ENCODE peak calls at places on chromosomes 7 and 10, in five cellular contexts. One of them, this sample, is unnamed.

GRCh38 chr7:33157781-33158180 is 28.4 kb downstream of the BBS9 start:
- DNase-seq in GM10248: no peak
- DNase-seq in stimulated activated CD4-positive, alpha-beta T cell treated with anti-CD3 and anti-CD28 coated beads, Interleukin-12 subunit alpha, Interleukin-12 subunit beta, amount 100 ng/mL, for 48 hours: no peak
- DNase-seq in activated CD4-positive, CD25-positive, alpha-beta regulatory T cell: no peak
- DNase-seq in GM13977: no peak
- DNase-seq in this sample: no peak

GRCh38 chr10:128180843-128181242 is 54.6 kb upstream of the MKI67 start:
- DNase-seq in GM10248: no peak
- DNase-seq in stimulated activated CD4-positive, alpha-beta T cell treated with anti-CD3 and anti-CD28 coated beads, Interleukin-12 subunit alpha, Interleukin-12 subunit beta, amount 100 ng/mL, for 48 hours: no peak
- DNase-seq in activated CD4-positive, CD25-positive, alpha-beta regulatory T cell: no peak
- DNase-seq in GM13977: no peak
- DNase-seq in this sample: no peak

GRCh38 chr10:113423877-113424276 is 129.0 kb upstream of the HABP2 start:
- DNase-seq in GM10248: no peak
- DNase-seq in stimulated activated CD4-positive, alpha-beta T cell treated with anti-CD3 and anti-CD28 coated beads, Interleukin-12 subunit alpha, Interleukin-12 subunit beta, amount 100 ng/mL, for 48 hours: no peak
- DNase-seq in activated CD4-positive, CD25-positive, alpha-beta regulatory T cell: no peak
- DNase-seq in GM13977: no peak
- DNase-seq in this sample: no peak

GRCh38 chr10:1036341-1036791 is 10.7 kb upstream of the IDI2 start:
- DNase-seq in GM10248: peak; percentile 71
- DNase-seq in stimulated activated CD4-positive, alpha-beta T cell treated with anti-CD3 and anti-CD28 coated beads, Interleukin-12 subunit alpha, Interleukin-12 subunit beta, amount 100 ng/mL, for 48 hours: no peak
- DNase-seq in activated CD4-positive, CD25-positive, alpha-beta regulatory T cell: peak; percentile 8
- DNase-seq in GM13977: peak; percentile 67
- DNase-seq in this sample: no peak

GRCh38 chr7:66669088-66669487 is 40.4 kb downstream of the KCTD7 start:
- DNase-seq in GM10248: no peak
- DNase-seq in stimulated activated CD4-positive, alpha-beta T cell treated with anti-CD3 and anti-CD28 coated beads, Interleukin-12 subunit alpha, Interleukin-12 subunit beta, amount 100 ng/mL, for 48 hours: no peak
- DNase-seq in activated CD4-positive, CD25-positive, alpha-beta regulatory T cell: no peak
- DNase-seq in GM13977: no peak
- DNase-seq in this sample: no peak

GRCh38 chr10:3741688-3742461 is 43.1 kb downstream of the KLF6 start:
- DNase-seq in GM10248: no peak
- DNase-seq in stimulated activated CD4-positive, alpha-beta T cell treated with anti-CD3 and anti-CD28 coated beads, Interleukin-12 subunit alpha, Interleukin-12 subunit beta, amount 100 ng/mL, for 48 hours: no peak
- DNase-seq in activated CD4-positive, CD25-positive, alpha-beta regulatory T cell: no peak
- DNase-seq in GM13977: no peak
- DNase-seq in this sample: no peak

GRCh38 chr7:101934618-101935017 is 117.2 kb downstream of the CUX1 start:
- DNase-seq in GM10248: no peak
- DNase-seq in stimulated activated CD4-positive, alpha-beta T cell treated with anti-CD3 and anti-CD28 coated beads, Interleukin-12 subunit alpha, Interleukin-12 subunit beta, amount 100 ng/mL, for 48 hours: no peak
- DNase-seq in activated CD4-positive, CD25-positive, alpha-beta regulatory T cell: no peak
- DNase-seq in GM13977: no peak
- DNase-seq in this sample: no peak

GRCh38 chr10:114301951-114302710 is 63.1 kb downstream of the VWA2 start:
- DNase-seq in GM10248: no peak
- DNase-seq in stimulated activated CD4-positive, alpha-beta T cell treated with anti-CD3 and anti-CD28 coated beads, Interleukin-12 subunit alpha, Interleukin-12 subunit beta, amount 100 ng/mL, for 48 hours: no peak
- DNase-seq in activated CD4-positive, CD25-positive, alpha-beta regulatory T cell: no peak
- DNase-seq in GM13977: no peak
- DNase-seq in this sample: no peak

This sample was measured in skeletal muscle cell.